ENCODE peak calls at places on chromosomes 11 and 22, in ten cellular contexts. I is thyroid gland; A is left lung; J is Peyer's patch; R is mesendoderm; V is SK-N-SH; O is left ventricle myocardium inferior; Q is K562; D is mucosa of descending colon; P is CD4-positive, CD25-positive, alpha-beta regulatory T cell. C is an unnamed sample. For H3K4me1, the result is how much of the 10 kb centered on the place peaks cover.

GRCh38 chr11:75272821-75273301 is 32.3 kb downstream of the TPBGL start:
- DNase-seq in D (no peak), A (peak), O (no peak), I (no peak), R (no peak), J (no peak), Q (no peak), P (no peak), V (no peak), C (peak)

GRCh38 chr11:33692013-33692504 is 8.6 kb downstream of the C11orf91 start:
- DNase-seq in R (peak), I (peak), A (peak), V (no peak), D (no peak), Q (no peak), P (no peak), O (peak), J (no peak), C (no peak)

GRCh38 chr11:14357843-14358728 is 897 bp downstream of the RRAS2 start:
- DNase-seq in Q (peak), I (peak), O (peak), A (peak), R (peak), P (peak), D (peak), J (peak), V (peak), C (peak)

GRCh38 chr22:45671051-45671782 is 417 bp upstream of the ATXN10 start:
- DNase-seq in R (peak), D (peak), Q (no peak), O (no peak), A (no peak), P (no peak), J (no peak), I (peak), V (peak), C (no peak)

GRCh38 chr11:20015101-20015500 is 145.2 kb downstream of the DBX1 start:
- DNase-seq in O (no peak), J (no peak), D (no peak), Q (no peak), P (no peak), R (no peak), A (no peak), I (no peak), V (no peak), C (no peak)

GRCh38 chr11:39570526-39570925 is 1888.9 kb downstream of the LRRC4C start:
- DNase-seq in D (no peak), P (no peak), J (no peak), O (no peak), R (no peak), A (no peak), I (no peak), V (no peak), Q (no peak), C (no peak)

GRCh38 chr11:12163181-12163841 is 52.9 kb downstream of the MICAL2 start:
- DNase-seq in Q (no peak), D (no peak), I (no peak), P (no peak), R (peak), J (peak), O (peak), A (no peak), V (no peak), C (no peak)

GRCh38 chr22:19097518-19097917 is 24.7 kb downstream of the DGCR2 start:
- DNase-seq in A (no peak), D (no peak), J (no peak), R (no peak), Q (peak), V (no peak), P (no peak), I (peak), O (no peak), C (no peak)

GRCh38 chr11:131169057-131169456 is 201.4 kb upstream of the NTM start:
- DNase-seq in V (no peak), P (no peak), A (no peak), R (no peak), I (no peak), Q (no peak), J (no peak), O (no peak), D (no peak), C (no peak)

GRCh38 chr22:23397008-23397617 is 183.0 kb downstream of the IGLL1 start:
- DNase-seq in A (no peak), P (no peak), J (peak), Q (no peak), O (no peak), I (no peak), D (no peak), V (no peak), R (no peak), C (no peak)
- H3K4me1 ChIP-seq in A (under half), P (under half), J (under half), Q (under half), O (under half), I (under half), D (under half), V (under half), R (under half), C (under half)

GRCh38 chr11:66598993-66599392 is 6.0 kb downstream of the CCS start:
- DNase-seq in J (no peak), V (no peak), Q (no peak), O (no peak), I (no peak), R (no peak), P (no peak), A (no peak), D (no peak), C (no peak)
- H3K4me1 ChIP-seq in J (under half), V (under half), Q (under half), O (half or more), I (under half), R (under half), P (under half), A (under half), D (under half), C (under half)

GRCh38 chr11:122750047-122750446 is 88.3 kb upstream of the CRTAM start:
- DNase-seq in Q (peak), A (no peak), P (no peak), R (no peak), V (no peak), I (no peak), J (no peak), D (no peak), O (no peak), C (no peak)
- H3K4me1 ChIP-seq in Q (under half), A (under half), P (half or more), R (under half), V (under half), I (under half), J (under half), D (under half), O (under half), C (under half)

GRCh38 chr11:1149545-1149944 is 8.2 kb upstream of the MUC5AC start:
- DNase-seq in I (no peak), Q (no peak), A (no peak), O (no peak), J (no peak), P (no peak), D (no peak), V (no peak), R (no peak), C (no peak)

GRCh38 chr11:1150769-1151365 is 6.9 kb upstream of the MUC5AC start:
- DNase-seq in J (peak), D (no peak), I (no peak), A (no peak), O (peak), P (no peak), R (no peak), V (no peak), Q (no peak), C (no peak)

GRCh38 chr11:1151366-1152315 is 6.1 kb upstream of the MUC5AC start:
- DNase-seq in V (peak), O (no peak), J (peak), Q (no peak), P (no peak), R (no peak), A (no peak), D (peak), I (no peak), C (no peak)

GRCh38 chr11:1148752-1149180 is 9.0 kb upstream of the MUC5AC start:
- DNase-seq in V (no peak), P (no peak), O (no peak), J (no peak), R (no peak), I (no peak), A (no peak), D (peak), Q (no peak), C (no peak)

DNA sequence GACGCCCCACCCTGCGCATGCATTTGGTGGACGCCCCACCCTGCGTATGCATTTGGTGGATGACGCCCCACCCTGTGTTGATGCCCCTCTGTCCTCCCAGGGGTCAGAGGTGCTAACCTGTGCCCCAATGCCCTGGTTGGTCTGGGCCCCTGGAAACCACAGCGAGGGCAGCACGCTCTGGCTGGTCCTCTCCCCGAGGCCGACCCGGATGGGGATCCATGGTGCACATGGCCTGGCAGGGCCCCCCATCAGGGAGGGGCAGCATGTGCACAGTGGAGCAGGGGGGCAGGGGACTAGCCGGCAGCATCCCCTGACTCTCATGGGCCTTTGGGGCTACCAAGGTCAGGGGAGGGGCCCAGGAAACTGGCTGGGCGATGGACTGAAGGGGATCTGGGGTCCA is 7.7 kb upstream of the MUC5AC start:
- DNase-seq in R (no peak), D (no peak), Q (no peak), I (no peak), P (no peak), O (no peak), V (peak), A (no peak), J (no peak), C (no peak)
- H3K4me1 ChIP-seq in R (under half), D (under half), Q (under half), I (under half), P (under half), O (under half), V (under half), A (under half), J (under half), C (under half)

DNA sequence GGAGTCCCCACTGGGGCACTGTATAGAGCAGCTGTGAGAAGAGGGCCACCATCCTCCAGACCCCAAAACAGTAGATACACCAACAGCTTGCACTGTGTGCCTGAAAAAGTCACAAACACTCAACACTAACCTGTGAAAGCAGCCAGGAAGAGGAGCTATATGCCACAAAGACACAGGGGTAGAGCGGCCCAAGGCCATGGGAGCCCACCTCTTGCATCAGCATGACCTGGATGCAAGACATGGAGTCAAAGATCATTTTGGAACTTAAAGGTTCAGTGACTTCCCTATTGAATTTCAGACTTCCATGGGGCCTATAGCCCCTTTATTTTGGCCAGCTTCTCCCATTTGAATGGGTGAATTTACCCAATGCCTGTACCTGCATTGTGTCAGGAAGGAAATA is 29.7 kb upstream of the CYB5R3 start:
- DNase-seq in R (no peak), O (no peak), A (no peak), P (no peak), V (no peak), I (no peak), D (no peak), Q (no peak), J (no peak), C (no peak)
- H3K4me1 ChIP-seq in R (under half), O (half or more), A (under half), P (under half), V (under half), I (under half), D (under half), Q (under half), J (under half), C (under half)

GRCh38 chr22:42612336-42612735 is 2.3 kb downstream of the POLDIP3 start:
- DNase-seq in D (peak), A (no peak), P (no peak), O (no peak), Q (no peak), J (no peak), R (no peak), I (no peak), V (no peak), C (no peak)

GRCh38 chr22:42615092-42615859 is 593 bp upstream of the POLDIP3 start:
- DNase-seq in O (peak), R (peak), P (peak), I (peak), J (peak), Q (peak), V (peak), D (peak), A (peak), C (peak)

GRCh38 chr22:42611076-42611475 is 3.6 kb downstream of the POLDIP3 start:
- DNase-seq in Q (no peak), R (no peak), V (no peak), O (no peak), A (no peak), P (no peak), D (no peak), I (no peak), J (no peak), C (no peak)

GRCh38 chr22:42614312-42615091 is at the start of gene POLDIP3:
- DNase-seq in J (peak), P (peak), O (peak), A (peak), V (peak), I (peak), R (peak), D (peak), Q (peak), C (peak)

DNA sequence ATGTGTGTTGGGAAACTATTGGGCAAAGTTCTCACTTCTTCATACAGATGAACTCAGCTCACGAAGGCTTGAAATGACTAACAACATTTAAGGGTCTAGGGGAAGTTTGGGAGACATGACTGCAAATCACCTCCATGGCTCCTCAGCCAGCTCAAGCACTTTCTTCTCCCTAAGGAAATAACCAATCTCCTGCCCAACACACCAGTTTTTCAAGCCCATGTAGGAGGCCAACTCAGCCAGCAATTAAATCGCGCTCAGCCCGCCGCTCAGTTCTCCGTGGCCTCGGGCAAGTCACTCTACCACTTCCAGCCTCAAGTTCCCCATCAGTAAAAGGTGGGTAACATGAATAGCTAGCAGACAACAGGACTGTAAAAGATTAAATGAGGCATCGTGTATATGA is 814 bp downstream of the POLDIP3 start:
- DNase-seq in P (no peak), A (no peak), J (no peak), I (no peak), O (no peak), Q (no peak), D (no peak), V (no peak), R (peak), C (no peak)
- H3K4me1 ChIP-seq in P (half or more), A (under half), J (under half), I (under half), O (half or more), Q (under half), D (under half), V (under half), R (under half), C (half or more)

GRCh38 chr11:121449123-121449522 is 3.0 kb upstream of the SORL1 start:
- DNase-seq in O (no peak), Q (no peak), P (no peak), J (no peak), I (no peak), A (no peak), V (no peak), D (no peak), R (no peak), C (no peak)
- H3K4me1 ChIP-seq in O (under half), Q (under half), P (under half), J (under half), I (under half), A (under half), V (under half), D (under half), R (under half), C (under half)